ENCODE peak calls at places on chromosome 1, in eight cellular contexts. One of them, this sample, is unnamed.

GRCh38 chr1:208807446-208808117 is 563.4 kb upstream of the PLXNA2 start:
- DNase-seq in OCI-LY7: no peak
- DNase-seq in heart right ventricle: no peak
- DNase-seq in colonic mucosa: no peak
- DNase-seq in neural progenitor cell: no peak
- DNase-seq in fibroblast of pulmonary artery: no peak
- DNase-seq in uterus: no peak
- DNase-seq in Peyer's patch: no peak
- DNase-seq in this sample: no peak

GRCh38 chr1:82718719-82719419 is 918.1 kb downstream of the ADGRL2 start:
- DNase-seq in OCI-LY7: no peak
- DNase-seq in heart right ventricle: no peak
- DNase-seq in colonic mucosa: no peak
- DNase-seq in neural progenitor cell: no peak
- DNase-seq in fibroblast of pulmonary artery: no peak
- DNase-seq in uterus: no peak
- DNase-seq in Peyer's patch: no peak
- DNase-seq in this sample: no peak

GRCh38 chr1:154329551-154330131 is 4.3 kb downstream of the ATP8B2 start:
- DNase-seq in OCI-LY7: no peak
- DNase-seq in heart right ventricle: no peak
- DNase-seq in colonic mucosa: no peak
- DNase-seq in neural progenitor cell: no peak
- DNase-seq in fibroblast of pulmonary artery: no peak
- DNase-seq in uterus: no peak
- DNase-seq in Peyer's patch: no peak
- DNase-seq in this sample: no peak

GRCh38 chr1:94013331-94013925 is 104.2 kb upstream of the GCLM start:
- DNase-seq in OCI-LY7: no peak
- DNase-seq in heart right ventricle: no peak
- DNase-seq in colonic mucosa: no peak
- DNase-seq in neural progenitor cell: no peak
- DNase-seq in fibroblast of pulmonary artery: no peak
- DNase-seq in uterus: no peak
- DNase-seq in Peyer's patch: no peak
- DNase-seq in this sample: no peak

GRCh38 chr1:178959543-178960460 is 65.9 kb upstream of the FAM20B start:
- DNase-seq in OCI-LY7: no peak
- DNase-seq in heart right ventricle: no peak
- DNase-seq in colonic mucosa: no peak
- DNase-seq in neural progenitor cell: no peak
- DNase-seq in fibroblast of pulmonary artery: no peak
- DNase-seq in uterus: no peak
- DNase-seq in Peyer's patch: no peak
- DNase-seq in this sample: no peak

GRCh38 chr1:189357317-189357716 is 1120.3 kb downstream of the BRINP3 start:
- DNase-seq in OCI-LY7: no peak
- DNase-seq in heart right ventricle: no peak
- DNase-seq in colonic mucosa: no peak
- DNase-seq in neural progenitor cell: no peak
- DNase-seq in fibroblast of pulmonary artery: no peak
- DNase-seq in uterus: no peak
- DNase-seq in Peyer's patch: no peak
- DNase-seq in this sample: no peak

GRCh38 chr1:22500476-22500875 is 48.8 kb downstream of the ZBTB40 start:
- DNase-seq in OCI-LY7: no peak
- DNase-seq in heart right ventricle: peak
- DNase-seq in colonic mucosa: peak
- DNase-seq in neural progenitor cell: no peak
- DNase-seq in fibroblast of pulmonary artery: peak
- DNase-seq in uterus: no peak
- DNase-seq in Peyer's patch: no peak
- DNase-seq in this sample: peak

GRCh38 chr1:245802941-245803665 is 648.3 kb downstream of the KIF26B start:
- DNase-seq in OCI-LY7: peak
- DNase-seq in heart right ventricle: no peak
- DNase-seq in colonic mucosa: no peak
- DNase-seq in neural progenitor cell: no peak
- DNase-seq in fibroblast of pulmonary artery: no peak
- DNase-seq in uterus: no peak
- DNase-seq in Peyer's patch: no peak
- DNase-seq in this sample: no peak

GRCh38 chr1:59560807-59561450 is 253.8 kb upstream of the HOOK1 start:
- DNase-seq in OCI-LY7: no peak
- DNase-seq in heart right ventricle: no peak
- DNase-seq in colonic mucosa: no peak
- DNase-seq in neural progenitor cell: no peak
- DNase-seq in fibroblast of pulmonary artery: no peak
- DNase-seq in uterus: no peak
- DNase-seq in Peyer's patch: peak
- DNase-seq in this sample: no peak

GRCh38 chr1:24391882-24392603 is 21.5 kb downstream of the STPG1 start:
- DNase-seq in OCI-LY7: peak
- DNase-seq in heart right ventricle: peak
- DNase-seq in colonic mucosa: peak
- DNase-seq in neural progenitor cell: peak
- DNase-seq in fibroblast of pulmonary artery: peak
- DNase-seq in uterus: peak
- DNase-seq in Peyer's patch: peak
- DNase-seq in this sample: peak

GRCh38 chr1:206472454-206472853 is 2.2 kb downstream of the IKBKE start:
- DNase-seq in OCI-LY7: peak
- DNase-seq in heart right ventricle: no peak
- DNase-seq in colonic mucosa: no peak
- DNase-seq in neural progenitor cell: peak
- DNase-seq in fibroblast of pulmonary artery: peak
- DNase-seq in uterus: peak
- DNase-seq in Peyer's patch: peak
- DNase-seq in this sample: peak

GRCh38 chr1:45913925-45914501 is 110.6 kb downstream of the MAST2 start:
- DNase-seq in OCI-LY7: no peak
- DNase-seq in heart right ventricle: no peak
- DNase-seq in colonic mucosa: peak
- DNase-seq in neural progenitor cell: no peak
- DNase-seq in fibroblast of pulmonary artery: no peak
- DNase-seq in uterus: no peak
- DNase-seq in Peyer's patch: no peak
- DNase-seq in this sample: no peak
- H3K4me3 ChIP-seq in OCI-LY7: no peak
- H3K4me3 ChIP-seq in heart right ventricle: peak
- H3K4me3 ChIP-seq in colonic mucosa: no peak
- H3K4me3 ChIP-seq in neural progenitor cell: no peak
- H3K4me3 ChIP-seq in fibroblast of pulmonary artery: peak
- H3K4me3 ChIP-seq in uterus: no peak
- H3K4me3 ChIP-seq in Peyer's patch: no peak
- H3K4me3 ChIP-seq in this sample: no peak

GRCh38 chr1:45521413-45522323 is at the start of gene PRDX1:
- DNase-seq in OCI-LY7: peak
- DNase-seq in heart right ventricle: peak
- DNase-seq in colonic mucosa: peak
- DNase-seq in neural progenitor cell: peak
- DNase-seq in fibroblast of pulmonary artery: peak
- DNase-seq in uterus: peak
- DNase-seq in Peyer's patch: peak
- DNase-seq in this sample: peak
- TF ChIP-seq CTCF in OCI-LY7: peak
- TF ChIP-seq CTCF in heart right ventricle: no peak
- TF ChIP-seq CTCF in colonic mucosa: no peak
- TF ChIP-seq CTCF in neural progenitor cell: peak
- TF ChIP-seq CTCF in fibroblast of pulmonary artery: peak
- TF ChIP-seq CTCF in uterus: no peak
- TF ChIP-seq CTCF in Peyer's patch: no peak
- TF ChIP-seq CTCF in this sample: no peak

GRCh38 chr1:8864713-8865397 is 13.6 kb downstream of the ENO1 start:
- DNase-seq in OCI-LY7: no peak
- DNase-seq in heart right ventricle: no peak
- DNase-seq in colonic mucosa: no peak
- DNase-seq in neural progenitor cell: no peak
- DNase-seq in fibroblast of pulmonary artery: no peak
- DNase-seq in uterus: no peak
- DNase-seq in Peyer's patch: no peak
- DNase-seq in this sample: no peak
- H3K4me3 ChIP-seq in OCI-LY7: no peak
- H3K4me3 ChIP-seq in heart right ventricle: no peak
- H3K4me3 ChIP-seq in colonic mucosa: no peak
- H3K4me3 ChIP-seq in neural progenitor cell: no peak
- H3K4me3 ChIP-seq in fibroblast of pulmonary artery: no peak
- H3K4me3 ChIP-seq in uterus: no peak
- H3K4me3 ChIP-seq in Peyer's patch: no peak
- H3K4me3 ChIP-seq in this sample: no peak

GRCh38 chr1:89381617-89382016 is 17.8 kb downstream of the GBP6 start:
- DNase-seq in OCI-LY7: no peak
- DNase-seq in heart right ventricle: no peak
- DNase-seq in colonic mucosa: no peak
- DNase-seq in neural progenitor cell: no peak
- DNase-seq in fibroblast of pulmonary artery: no peak
- DNase-seq in uterus: no peak
- DNase-seq in Peyer's patch: no peak
- DNase-seq in this sample: no peak
- TF ChIP-seq CTCF in OCI-LY7: no peak
- TF ChIP-seq CTCF in heart right ventricle: no peak
- TF ChIP-seq CTCF in colonic mucosa: no peak
- TF ChIP-seq CTCF in neural progenitor cell: no peak
- TF ChIP-seq CTCF in fibroblast of pulmonary artery: no peak
- TF ChIP-seq CTCF in uterus: no peak
- TF ChIP-seq CTCF in Peyer's patch: no peak
- TF ChIP-seq CTCF in this sample: no peak

DNA sequence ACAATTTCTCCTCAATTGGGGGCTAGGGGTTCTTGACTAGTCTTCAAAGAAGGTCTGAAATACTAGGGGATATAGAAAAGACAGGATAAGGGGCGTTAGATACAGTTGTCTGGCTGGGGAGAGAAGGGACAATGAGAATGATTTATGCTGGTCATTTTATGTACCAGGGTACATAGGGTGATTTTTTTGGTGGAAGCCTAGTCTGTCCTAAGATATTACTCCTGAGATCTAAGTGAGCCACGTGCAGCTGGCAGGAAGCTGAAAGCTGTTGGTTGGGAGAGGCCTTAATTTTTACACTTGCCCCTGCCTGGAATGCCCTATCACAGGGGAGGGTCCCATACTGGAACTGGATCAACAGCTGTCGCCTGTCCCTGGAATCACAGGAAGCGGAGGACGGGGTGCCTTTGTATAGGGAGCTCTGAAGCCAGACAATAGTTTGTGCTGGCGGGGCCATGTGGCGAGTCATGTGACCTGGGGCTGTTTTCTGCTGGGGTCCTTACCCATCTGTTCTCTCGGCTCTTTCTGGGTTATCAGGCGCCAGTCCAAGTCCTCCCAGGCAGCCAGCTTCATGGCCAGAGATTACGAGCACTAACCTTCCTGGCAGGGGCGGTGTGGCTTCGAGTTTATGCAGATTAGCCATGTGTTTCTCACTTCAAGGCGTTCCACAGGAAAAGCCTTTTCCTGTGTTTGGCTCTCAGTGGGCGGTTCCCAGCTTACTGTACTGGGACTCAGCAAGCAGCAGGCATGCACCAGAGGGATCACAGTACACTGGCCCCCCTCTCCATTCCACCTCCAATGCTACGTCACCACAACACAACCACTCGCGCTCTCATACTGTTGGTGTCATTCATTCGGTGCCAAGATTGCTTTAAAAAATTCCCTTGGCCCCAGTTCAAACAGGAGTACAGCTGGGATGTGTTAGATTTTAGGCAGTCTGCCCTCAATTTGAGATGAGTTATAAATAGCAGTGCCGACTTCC is 27.5 kb downstream of the ARID1A start:
- DNase-seq in OCI-LY7: peak
- DNase-seq in heart right ventricle: peak
- DNase-seq in colonic mucosa: peak
- DNase-seq in neural progenitor cell: peak
- DNase-seq in fibroblast of pulmonary artery: peak
- DNase-seq in uterus: peak
- DNase-seq in Peyer's patch: peak
- DNase-seq in this sample: peak
- H3K4me3 ChIP-seq in OCI-LY7: peak
- H3K4me3 ChIP-seq in heart right ventricle: no peak
- H3K4me3 ChIP-seq in colonic mucosa: no peak
- H3K4me3 ChIP-seq in neural progenitor cell: peak
- H3K4me3 ChIP-seq in fibroblast of pulmonary artery: no peak
- H3K4me3 ChIP-seq in uterus: no peak
- H3K4me3 ChIP-seq in Peyer's patch: no peak
- H3K4me3 ChIP-seq in this sample: no peak